ENCODE peak calls at places on chromosome 18, in five cellular contexts. Z is cardiac muscle cell, I is fibroblast of lung, Q is mammary epithelial cell, D is iPS DF 6.9. T is an unnamed sample. For H3K4me1, the result is how much of the 10 kb centered on the place peaks cover.

GRCh38 chr18:63686871-63687270 is 15.9 kb upstream of the SERPINB11 start:
- DNase-seq in Z (no peak), I (no peak), Q (no peak), D (no peak), T (no peak)

GRCh38 chr18:35588995-35589394 is 7.5 kb downstream of the GALNT1 start:
- DNase-seq in Z (no peak), I (no peak), Q (no peak), D (no peak), T (no peak)

GRCh38 chr18:70371085-70371735 is 82.4 kb downstream of the SOCS6 start:
- DNase-seq in Z (no peak), I (no peak), Q (peak), D (no peak), T (no peak)

GRCh38 chr18:34084635-34085034 is 140.1 kb downstream of the NOL4 start:
- DNase-seq in Z (no peak), I (no peak), Q (no peak), D (no peak), T (no peak)

GRCh38 chr18:59996370-59996966 is 96.7 kb downstream of the PMAIP1 start:
- DNase-seq in Z (peak), I (peak), Q (peak), D (no peak), T (no peak)

GRCh38 chr18:45255142-45255890 is 360.0 kb upstream of the SLC14A2 start:
- DNase-seq in Z (peak), I (peak), Q (peak), D (no peak), T (peak)

GRCh38 chr18:4299395-4299794 is 155.7 kb downstream of the DLGAP1 start:
- DNase-seq in Z (no peak), I (no peak), Q (no peak), D (no peak), T (no peak)

GRCh38 chr18:75869197-75869596 is 441.7 kb upstream of the SMIM21 start:
- DNase-seq in Z (no peak), I (no peak), Q (no peak), D (no peak), T (no peak)

GRCh38 chr18:67612281-67612680 is 95.8 kb upstream of the DSEL start:
- DNase-seq in Z (no peak), I (no peak), Q (no peak), D (no peak), T (no peak)

GRCh38 chr18:32469691-32470131 is 971 bp downstream of the GAREM1 start:
- DNase-seq in Z (peak), I (peak), Q (peak), D (no peak), T (no peak)

GRCh38 chr18:37574113-37574512 is 8.5 kb upstream of the CELF4 start:
- DNase-seq in Z (peak), I (no peak), Q (peak), D (no peak), T (no peak)

GRCh38 chr18:43279015-43279758 is 1.9 kb upstream of the SYT4 start:
- DNase-seq in Z (peak), I (peak), Q (peak), D (peak), T (no peak)

GRCh38 chr18:14179306-14179705 is 47.1 kb upstream of the ZNF519 start:
- DNase-seq in Z (no peak), I (no peak), Q (no peak), D (no peak), T (no peak)

GRCh38 chr18:51890762-51891161 is 449.2 kb upstream of the DCC start:
- DNase-seq in Z (no peak), I (no peak), Q (peak), D (no peak), T (no peak)

GRCh38 chr18:68728301-68728700 is 13.4 kb upstream of the TMX3 start:
- DNase-seq in Z (no peak), I (no peak), Q (no peak), D (no peak), T (no peak)

GRCh38 chr18:28793911-28794310 is 617.0 kb upstream of the CDH2 start:
- DNase-seq in Z (no peak), I (peak), Q (no peak), D (no peak), T (no peak)

GRCh38 chr18:46939337-46939963 is 22.0 kb downstream of the KATNAL2 start:
- DNase-seq in Z (peak), I (peak), Q (peak), D (no peak), T (no peak)

GRCh38 chr18:63848159-63848558 is 39.3 kb upstream of the SERPINB2 start:
- DNase-seq in Z (peak), I (peak), Q (peak), D (peak), T (no peak)

GRCh38 chr18:9615280-9615797 is 980 bp upstream of the PPP4R1 start:
- DNase-seq in Z (no peak), I (no peak), Q (no peak), D (no peak), T (no peak)

GRCh38 chr18:37567061-37567993 is 1.7 kb upstream of the CELF4 start:
- DNase-seq in Z (no peak), I (no peak), Q (no peak), D (no peak), T (no peak)

GRCh38 chr18:62182220-62182619 is 4.6 kb downstream of the PIGN start:
- DNase-seq in Z (no peak), I (no peak), Q (no peak), D (no peak), T (no peak)

GRCh38 chr18:62183578-62184195 is 3.2 kb downstream of the PIGN start:
- DNase-seq in Z (peak), I (peak), Q (peak), D (no peak), T (peak)

GRCh38 chr18:62189208-62189607 is 2.2 kb downstream of the RELCH start:
- DNase-seq in Z (no peak), I (no peak), Q (no peak), D (no peak), T (no peak)

GRCh38 chr18:62186656-62187542 is at the start of the genes PIGN and RELCH:
- DNase-seq in Z (peak), I (peak), Q (peak), D (peak), T (peak)

GRCh38 chr18:62187543-62188378 is 706 bp downstream of the RELCH start:
- DNase-seq in Z (peak), I (peak), Q (peak), D (no peak), T (peak)
- H3K4me1 ChIP-seq in Z (under half), I (under half), Q (under half), D (under half), T (under half)

DNA sequence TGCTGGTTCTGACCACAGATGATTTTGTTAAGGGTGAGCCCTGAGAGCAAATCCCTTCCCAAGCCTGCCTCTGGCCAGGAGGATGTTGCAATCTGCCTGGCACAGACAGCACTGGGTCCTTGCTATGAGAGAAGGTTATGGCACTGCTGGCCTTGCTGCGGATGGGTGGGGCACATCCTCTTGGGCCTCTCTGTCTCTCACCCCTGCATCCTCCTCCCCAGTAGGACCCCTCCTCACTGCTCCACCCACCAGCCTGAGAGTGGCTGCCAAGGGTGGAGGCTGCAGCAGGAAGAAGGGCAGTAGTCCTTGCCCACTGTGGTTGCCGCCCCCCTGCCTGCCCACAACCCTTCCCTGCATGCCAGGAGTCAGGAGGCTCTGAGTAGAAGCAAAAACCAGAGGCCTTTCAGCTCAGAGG is 180.9 kb downstream of the ZBTB7C start:
- DNase-seq in Z (peak), I (peak), Q (peak), D (no peak), T (peak)
- H3K4me1 ChIP-seq in Z (under half), I (under half), Q (under half), D (under half), T (under half)

DNA sequence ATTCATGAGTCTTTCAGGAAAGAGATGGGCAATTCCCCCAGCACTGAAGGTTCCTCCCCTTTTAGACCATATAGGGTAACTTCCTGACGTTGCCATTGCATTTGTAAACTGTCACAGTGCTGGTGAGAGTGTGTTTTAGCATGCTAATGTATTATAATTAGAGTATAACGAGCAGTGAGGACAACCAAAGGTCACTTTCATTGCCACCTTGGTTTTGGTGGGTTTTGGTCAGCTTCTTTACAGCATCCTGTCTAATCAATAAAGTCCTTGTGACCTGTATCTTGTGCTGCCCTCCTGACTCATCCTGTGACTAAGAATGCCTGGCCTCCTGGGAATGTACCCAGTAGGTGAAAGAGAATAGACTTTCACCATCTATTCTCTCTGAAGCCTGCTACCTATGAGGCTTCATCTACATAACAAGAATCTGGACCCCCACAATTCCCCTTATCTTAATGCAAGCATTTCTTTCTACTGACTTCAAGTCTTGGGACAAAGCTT is 148.7 kb downstream of the CABLES1 start:
- DNase-seq in Z (peak), I (peak), Q (peak), D (peak), T (no peak)
- H3K4me1 ChIP-seq in Z (under half), I (under half), Q (under half), D (under half), T (under half)

GRCh38 chr18:26471027-26471426 is 77.3 kb downstream of the KCTD1 start:
- DNase-seq in Z (peak), I (no peak), Q (no peak), D (no peak), T (no peak)
- H3K4me1 ChIP-seq in Z (under half), I (under half), Q (under half), D (under half), T (under half)

GRCh38 chr18:77071711-77072292 is 60.8 kb downstream of the MBP start:
- DNase-seq in Z (peak), I (peak), Q (no peak), D (no peak), T (peak)
- H3K4me1 ChIP-seq in Z (under half), I (under half), Q (under half), D (under half), T (under half)

GRCh38 chr18:2850816-2851215 is 4.0 kb downstream of the EMILIN2 start:
- DNase-seq in Z (no peak), I (no peak), Q (peak), D (no peak), T (no peak)
- H3K4me1 ChIP-seq in Z (half or more), I (under half), Q (under half), D (under half), T (under half)

GRCh38 chr18:54856105-54856504 is 27.8 kb downstream of the RAB27B start:
- DNase-seq in Z (no peak), I (no peak), Q (no peak), D (no peak), T (no peak)
- H3K4me1 ChIP-seq in Z (under half), I (under half), Q (under half), D (under half), T (under half)

GRCh38 chr18:48140738-48141137 is 210.3 kb upstream of the SMAD2 start:
- DNase-seq in Z (no peak), I (no peak), Q (no peak), D (no peak), T (no peak)

GRCh38 chr18:48138211-48138610 is 207.8 kb upstream of the SMAD2 start:
- DNase-seq in Z (no peak), I (no peak), Q (no peak), D (no peak), T (no peak)

GRCh38 chr18:48137354-48138208 is 207.1 kb upstream of the SMAD2 start:
- DNase-seq in Z (no peak), I (no peak), Q (no peak), D (no peak), T (no peak)

GRCh38 chr18:48138660-48139426 is 208.4 kb upstream of the SMAD2 start:
- DNase-seq in Z (no peak), I (no peak), Q (no peak), D (no peak), T (no peak)

DNA sequence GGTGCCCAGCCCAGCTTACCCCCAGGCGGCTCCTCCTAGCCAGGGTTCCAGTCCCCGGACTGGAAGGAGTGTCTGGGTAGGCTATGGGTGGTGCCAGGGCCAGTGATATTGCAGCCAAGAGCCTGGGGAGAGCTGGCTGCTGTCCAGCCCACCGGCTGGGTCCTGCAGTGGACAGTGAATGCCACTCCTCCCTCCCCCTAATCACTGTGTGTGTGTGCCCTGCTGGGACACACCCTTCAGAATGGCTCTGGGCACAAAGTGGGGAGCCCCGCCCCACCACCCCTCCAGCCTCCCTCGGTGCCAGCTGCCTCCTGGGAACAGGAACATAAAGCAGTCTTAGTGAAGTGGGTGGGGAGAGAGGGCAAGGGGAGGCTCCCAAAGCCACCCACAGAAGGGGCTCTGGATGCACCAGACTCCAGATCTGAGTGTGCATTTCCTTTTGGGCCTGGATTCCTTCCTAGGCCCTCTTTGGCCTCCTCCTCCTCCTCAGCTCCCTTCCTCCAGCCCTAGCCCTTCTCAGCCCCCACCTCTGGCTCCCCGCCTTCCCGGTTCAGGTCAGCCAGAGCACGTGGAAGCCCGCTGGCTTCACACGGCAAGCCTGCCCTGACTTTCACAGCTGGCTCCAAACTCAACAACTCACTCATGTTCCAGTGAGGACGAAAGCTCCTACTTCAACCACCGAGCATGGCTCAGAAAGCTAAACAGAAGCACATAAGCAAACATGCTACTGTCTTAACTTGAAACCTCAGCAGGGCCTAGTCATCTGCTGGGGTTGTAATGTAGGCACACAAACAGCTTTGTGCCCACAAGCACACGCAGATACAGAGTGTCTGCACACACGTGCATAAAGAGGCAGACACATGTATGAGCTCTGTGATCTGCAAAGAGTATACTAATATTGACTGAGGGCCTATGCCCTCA is 209.2 kb upstream of the SMAD2 start:
- DNase-seq in Z (no peak), I (no peak), Q (no peak), D (no peak), T (no peak)
- H3K4me1 ChIP-seq in Z (under half), I (under half), Q (under half), D (under half), T (under half)

DNA sequence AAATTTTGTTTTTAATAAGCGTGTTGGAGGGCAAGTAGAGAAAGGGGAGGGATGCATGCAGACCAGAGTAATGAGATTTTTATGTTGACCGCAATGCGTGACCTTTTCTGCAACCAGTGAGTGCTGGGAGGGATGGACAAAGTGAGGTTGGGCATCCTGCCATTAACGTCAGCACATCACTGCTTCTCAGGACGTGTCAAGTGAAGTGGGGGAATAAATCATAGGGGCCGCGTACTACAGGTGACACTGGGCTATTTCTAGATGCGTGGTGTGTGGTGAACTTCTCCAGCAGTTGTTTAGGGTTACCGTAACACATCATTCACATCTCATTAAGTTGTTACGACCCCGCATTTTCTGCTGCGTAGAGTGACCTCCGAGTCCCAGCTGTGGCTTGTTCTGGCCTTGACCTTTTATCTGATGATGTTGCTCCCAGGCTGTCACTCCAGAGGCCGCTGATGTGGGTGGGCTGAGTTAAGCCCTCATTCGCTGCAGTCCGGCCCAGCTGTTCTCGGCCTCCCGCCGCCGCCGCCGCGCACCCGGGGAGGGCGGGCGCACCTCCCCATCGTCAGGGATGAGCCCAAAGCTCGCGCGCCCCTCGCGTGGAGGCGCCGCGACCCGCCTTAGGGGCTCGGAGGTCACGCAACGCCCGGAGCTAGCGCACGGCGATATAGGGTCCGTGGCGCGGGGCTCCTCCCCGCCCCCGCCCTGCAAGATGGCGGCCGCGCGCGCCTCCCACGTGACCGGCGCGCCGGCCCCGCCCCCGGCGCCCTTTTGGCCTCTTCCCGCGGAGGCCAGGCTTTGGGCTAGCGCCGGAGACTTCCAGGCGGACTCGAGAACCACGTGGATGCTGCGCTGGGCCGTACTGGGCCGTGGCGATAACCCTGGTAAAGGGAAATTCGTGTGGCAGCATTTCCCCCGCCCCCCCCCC is 3.5 kb downstream of the ZCCHC2 start:
- DNase-seq in Z (peak), I (peak), Q (peak), D (no peak), T (peak)
- H3K4me1 ChIP-seq in Z (under half), I (under half), Q (under half), D (under half), T (under half)

DNA sequence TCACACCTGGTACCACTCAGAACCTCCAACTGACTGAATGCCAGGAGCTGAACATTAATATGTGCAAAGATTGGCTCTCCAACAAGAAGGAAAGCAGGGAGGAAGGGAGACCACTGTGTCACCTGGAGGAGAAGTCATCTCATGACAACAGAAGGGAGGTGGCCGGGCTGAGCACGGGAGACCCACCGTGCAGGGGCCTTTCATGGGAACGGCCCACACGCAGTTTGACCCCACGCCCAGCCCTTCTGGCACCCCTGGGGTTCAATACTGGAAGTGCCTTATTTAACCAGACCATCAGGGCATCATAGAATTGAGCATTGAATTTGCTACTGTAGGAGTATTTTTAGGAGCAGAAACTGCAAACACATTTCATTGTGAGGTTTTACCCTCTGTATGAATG is 131.9 kb downstream of the NFATC1 start:
- DNase-seq in Z (no peak), I (no peak), Q (no peak), D (no peak), T (peak)
- H3K4me1 ChIP-seq in Z (under half), I (under half), Q (under half), D (under half), T (under half)

T was measured in uterus.